ENCODE peak calls at places on chromosomes 12 and 14, in five cellular contexts. One of them, this sample, is unnamed. For H3K4me1, the result is how much of the 10 kb centered on the place peaks cover.

GRCh38 chr12:103495158-103495782 is 498 bp downstream of the C12orf42 start:
- DNase-seq in upper lobe of left lung: no peak
- DNase-seq in GM23338: peak
- DNase-seq in cardiac muscle cell: no peak
- DNase-seq in A549: peak
- DNase-seq in this sample: no peak

GRCh38 chr12:122374707-122375106 is 47.8 kb downstream of the CLIP1 start:
- DNase-seq in A549: no peak
- DNase-seq in upper lobe of left lung: no peak
- DNase-seq in cardiac muscle cell: peak
- DNase-seq in GM23338: no peak
- DNase-seq in this sample: no peak

GRCh38 chr14:98725196-98725595 is 546.8 kb downstream of the BCL11B start:
- DNase-seq in cardiac muscle cell: no peak
- DNase-seq in A549: no peak
- DNase-seq in GM23338: no peak
- DNase-seq in upper lobe of left lung: no peak
- DNase-seq in this sample: no peak

GRCh38 chr12:85831327-85831990 is 4.8 kb downstream of the RASSF9 start:
- DNase-seq in cardiac muscle cell: no peak
- DNase-seq in upper lobe of left lung: no peak
- DNase-seq in GM23338: no peak
- DNase-seq in A549: no peak
- DNase-seq in this sample: no peak

GRCh38 chr14:37721976-37722659 is 126.7 kb downstream of the TTC6 start:
- DNase-seq in A549: peak
- DNase-seq in GM23338: no peak
- DNase-seq in upper lobe of left lung: no peak
- DNase-seq in cardiac muscle cell: no peak
- DNase-seq in this sample: no peak

GRCh38 chr14:52447236-52447635 is 105.1 kb downstream of the TXNDC16 start:
- DNase-seq in cardiac muscle cell: no peak
- DNase-seq in A549: no peak
- DNase-seq in upper lobe of left lung: no peak
- DNase-seq in GM23338: no peak
- DNase-seq in this sample: no peak

GRCh38 chr14:35303149-35303548 is 11.0 kb downstream of the PSMA6 start:
- DNase-seq in A549: no peak
- DNase-seq in upper lobe of left lung: no peak
- DNase-seq in cardiac muscle cell: no peak
- DNase-seq in GM23338: no peak
- DNase-seq in this sample: no peak

GRCh38 chr14:31096255-31096654 is 70.1 kb upstream of the STRN3 start:
- DNase-seq in A549: no peak
- DNase-seq in cardiac muscle cell: peak
- DNase-seq in upper lobe of left lung: no peak
- DNase-seq in GM23338: no peak
- DNase-seq in this sample: no peak

GRCh38 chr12:32293808-32294419 is 105.4 kb upstream of the FGD4 start:
- DNase-seq in A549: no peak
- DNase-seq in GM23338: no peak
- DNase-seq in cardiac muscle cell: no peak
- DNase-seq in upper lobe of left lung: no peak
- DNase-seq in this sample: no peak

GRCh38 chr14:106694638-106695393 is 1168.4 kb downstream of the TMEM121 start:
- DNase-seq in cardiac muscle cell: no peak
- DNase-seq in upper lobe of left lung: peak
- DNase-seq in GM23338: peak
- DNase-seq in A549: peak
- DNase-seq in this sample: no peak

GRCh38 chr14:95692109-95692508 is 5.9 kb downstream of the TCL1B start:
- DNase-seq in cardiac muscle cell: no peak
- DNase-seq in upper lobe of left lung: no peak
- DNase-seq in A549: no peak
- DNase-seq in GM23338: no peak
- DNase-seq in this sample: no peak

GRCh38 chr14:54617467-54617866 is 50.5 kb downstream of the SAMD4A start:
- DNase-seq in A549: no peak
- DNase-seq in GM23338: no peak
- DNase-seq in upper lobe of left lung: no peak
- DNase-seq in cardiac muscle cell: peak
- DNase-seq in this sample: no peak

GRCh38 chr14:96095581-96096476 is 56.7 kb downstream of the C14orf132 start:
- DNase-seq in cardiac muscle cell: peak
- DNase-seq in GM23338: peak
- DNase-seq in A549: peak
- DNase-seq in upper lobe of left lung: peak
- DNase-seq in this sample: no peak

GRCh38 chr12:7667025-7667575 is 1.4 kb upstream of the APOBEC1 start:
- DNase-seq in cardiac muscle cell: no peak
- DNase-seq in upper lobe of left lung: no peak
- DNase-seq in GM23338: peak
- DNase-seq in A549: peak
- DNase-seq in this sample: no peak

GRCh38 chr12:27179399-27180214 is 64.5 kb upstream of the STK38L start:
- DNase-seq in upper lobe of left lung: peak
- DNase-seq in cardiac muscle cell: peak
- DNase-seq in GM23338: no peak
- DNase-seq in A549: peak
- DNase-seq in this sample: no peak

GRCh38 chr12:47882796-47883546 is 21.8 kb downstream of the VDR start:
- DNase-seq in cardiac muscle cell: no peak
- DNase-seq in GM23338: peak
- DNase-seq in A549: no peak
- DNase-seq in upper lobe of left lung: peak
- DNase-seq in this sample: no peak

GRCh38 chr14:46250113-46250703 is 401.4 kb downstream of the RPL10L start:
- DNase-seq in cardiac muscle cell: peak
- DNase-seq in GM23338: peak
- DNase-seq in upper lobe of left lung: no peak
- DNase-seq in A549: peak
- DNase-seq in this sample: no peak

GRCh38 chr14:48096869-48097268 is 421.5 kb upstream of the MDGA2 start:
- DNase-seq in GM23338: no peak
- DNase-seq in cardiac muscle cell: no peak
- DNase-seq in upper lobe of left lung: no peak
- DNase-seq in A549: no peak
- DNase-seq in this sample: no peak

GRCh38 chr14:68492889-68493288 is 300.0 kb downstream of the ZFP36L1 start:
- DNase-seq in GM23338: peak
- DNase-seq in upper lobe of left lung: no peak
- DNase-seq in A549: no peak
- DNase-seq in cardiac muscle cell: no peak
- DNase-seq in this sample: no peak

GRCh38 chr12:54126696-54127537 is 61.9 kb downstream of the SMUG1 start:
- DNase-seq in A549: no peak
- DNase-seq in GM23338: peak
- DNase-seq in upper lobe of left lung: peak
- DNase-seq in cardiac muscle cell: no peak
- DNase-seq in this sample: no peak
- H3K4me3 ChIP-seq in A549: peak
- H3K4me3 ChIP-seq in GM23338: peak
- H3K4me3 ChIP-seq in upper lobe of left lung: peak
- H3K4me3 ChIP-seq in cardiac muscle cell: peak
- H3K4me3 ChIP-seq in this sample: peak

GRCh38 chr12:117053597-117054201 is 45.5 kb downstream of the TESC start:
- DNase-seq in A549: no peak
- DNase-seq in upper lobe of left lung: no peak
- DNase-seq in cardiac muscle cell: no peak
- DNase-seq in GM23338: no peak
- DNase-seq in this sample: no peak
- TF ChIP-seq CTCF in A549: no peak
- TF ChIP-seq CTCF in upper lobe of left lung: no peak
- TF ChIP-seq CTCF in cardiac muscle cell: no peak
- TF ChIP-seq CTCF in GM23338: no peak
- TF ChIP-seq CTCF in this sample: no peak

DNA sequence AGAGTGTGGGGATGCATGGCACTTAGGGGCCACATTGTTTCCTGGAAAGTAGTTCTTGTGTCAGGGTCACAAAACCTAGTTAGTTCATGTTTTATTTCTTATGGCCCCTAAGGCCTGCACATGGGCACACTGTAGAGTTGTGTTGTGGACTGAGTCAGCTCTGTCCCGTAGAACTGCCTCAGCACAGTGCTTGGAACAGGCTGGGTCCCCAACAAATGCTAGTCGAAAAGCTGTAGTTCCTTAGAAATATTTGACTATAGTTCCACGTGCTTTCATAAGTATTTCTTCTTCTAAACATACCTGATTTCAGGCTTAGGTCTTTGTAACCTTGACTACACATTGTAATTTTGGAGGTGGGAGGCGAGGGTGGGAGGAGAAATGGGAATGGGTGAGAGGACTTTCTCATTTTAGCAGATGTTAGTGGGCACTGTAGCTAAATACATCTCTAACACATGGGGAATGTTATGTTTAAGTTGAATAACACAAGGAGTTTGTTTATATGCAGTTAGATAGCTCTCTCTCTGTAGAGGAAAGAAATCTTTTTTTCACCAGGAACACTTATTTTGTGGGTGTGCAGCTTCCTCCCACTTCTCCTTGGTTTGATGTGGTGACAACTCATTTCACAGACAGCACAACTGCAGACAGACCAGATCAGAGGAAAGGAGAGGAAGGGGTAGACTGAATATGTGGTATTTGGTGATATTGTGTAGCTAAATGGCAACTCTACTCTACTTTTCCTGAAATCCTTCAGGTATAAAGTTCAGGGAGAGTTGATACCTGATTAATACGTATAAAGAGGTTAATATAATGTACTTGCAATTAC is 39.5 kb upstream of the DACT1 start:
- DNase-seq in GM23338: no peak
- DNase-seq in A549: no peak
- DNase-seq in upper lobe of left lung: no peak
- DNase-seq in cardiac muscle cell: no peak
- DNase-seq in this sample: no peak
- H3K4me1 ChIP-seq in GM23338: under half
- H3K4me1 ChIP-seq in A549: under half
- H3K4me1 ChIP-seq in upper lobe of left lung: under half
- H3K4me1 ChIP-seq in cardiac muscle cell: under half
- H3K4me1 ChIP-seq in this sample: under half

GRCh38 chr12:1610072-1610643 is 15.8 kb upstream of the FBXL14 start:
- DNase-seq in cardiac muscle cell: no peak
- DNase-seq in A549: no peak
- DNase-seq in GM23338: no peak
- DNase-seq in upper lobe of left lung: no peak
- DNase-seq in this sample: no peak

GRCh38 chr12:1614360-1614759 is 14.7 kb upstream of the WNT5B start:
- DNase-seq in cardiac muscle cell: no peak
- DNase-seq in A549: no peak
- DNase-seq in GM23338: no peak
- DNase-seq in upper lobe of left lung: no peak
- DNase-seq in this sample: no peak

GRCh38 chr12:1613860-1614259 is 15.2 kb upstream of the WNT5B start:
- DNase-seq in upper lobe of left lung: no peak
- DNase-seq in cardiac muscle cell: no peak
- DNase-seq in GM23338: peak
- DNase-seq in A549: no peak
- DNase-seq in this sample: no peak

GRCh38 chr12:1611775-1612174 is 17.3 kb upstream of the WNT5B start:
- DNase-seq in A549: no peak
- DNase-seq in upper lobe of left lung: no peak
- DNase-seq in GM23338: no peak
- DNase-seq in cardiac muscle cell: peak
- DNase-seq in this sample: no peak

DNA sequence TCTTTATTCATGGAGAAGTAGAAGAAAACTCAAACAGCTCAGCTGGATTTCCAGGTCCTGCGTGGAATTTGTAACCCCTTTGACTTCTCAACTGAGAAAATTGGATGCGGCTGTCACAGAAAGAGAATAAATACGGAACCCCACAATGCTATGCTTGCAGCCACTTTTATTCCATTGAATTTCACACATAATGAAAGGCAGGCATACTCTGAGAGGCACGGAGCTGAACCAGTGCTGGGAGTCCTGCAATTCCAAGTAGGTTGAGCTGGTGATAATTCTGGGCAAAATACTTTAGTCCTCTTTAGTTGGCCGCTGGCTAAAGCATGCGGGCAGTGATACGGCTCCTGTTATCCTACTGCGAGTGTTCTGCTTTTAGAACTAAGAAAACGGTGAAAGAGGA is 16.8 kb upstream of the WNT5B start:
- DNase-seq in A549: no peak
- DNase-seq in cardiac muscle cell: peak
- DNase-seq in upper lobe of left lung: no peak
- DNase-seq in GM23338: no peak
- DNase-seq in this sample: no peak
- H3K4me3 ChIP-seq in A549: no peak
- H3K4me3 ChIP-seq in cardiac muscle cell: no peak
- H3K4me3 ChIP-seq in upper lobe of left lung: no peak
- H3K4me3 ChIP-seq in GM23338: no peak
- H3K4me3 ChIP-seq in this sample: no peak